ENCODE peak calls at places on chromosome 3, in seven cellular contexts. One of them, this sample, is unnamed.

GRCh38 chr3:39113291-39113690 is 5.8 kb downstream of the TTC21A start:
- DNase-seq in RWPE1: no peak
- DNase-seq in EL: no peak
- DNase-seq in stimulated activated CD8-positive, alpha-beta memory T cell treated with anti-CD3 and anti-CD28 coated beads, Interleukin-7, amount 100 ng/mL, for 1 hour: no peak
- DNase-seq in psoas muscle: no peak
- DNase-seq in GM20000: no peak
- DNase-seq in SJSA1: no peak
- DNase-seq in this sample: no peak

GRCh38 chr3:186596568-186597287 is 16.1 kb upstream of the AHSG start:
- DNase-seq in GM20000: no peak
- DNase-seq in SJSA1: no peak
- DNase-seq in EL: peak; percentile 6
- DNase-seq in RWPE1: no peak
- DNase-seq in psoas muscle: no peak
- DNase-seq in stimulated activated CD8-positive, alpha-beta memory T cell treated with anti-CD3 and anti-CD28 coated beads, Interleukin-7, amount 100 ng/mL, for 1 hour: no peak
- DNase-seq in this sample: no peak

GRCh38 chr3:73530030-73530411 is 94.7 kb downstream of the PDZRN3 start:
- DNase-seq in stimulated activated CD8-positive, alpha-beta memory T cell treated with anti-CD3 and anti-CD28 coated beads, Interleukin-7, amount 100 ng/mL, for 1 hour: no peak
- DNase-seq in EL: peak; percentile 83
- DNase-seq in SJSA1: no peak
- DNase-seq in GM20000: no peak
- DNase-seq in RWPE1: no peak
- DNase-seq in psoas muscle: no peak
- DNase-seq in this sample: no peak

GRCh38 chr3:48475188-48475587 is 28.7 kb downstream of the ATRIP start:
- DNase-seq in RWPE1: no peak
- DNase-seq in EL: no peak
- DNase-seq in stimulated activated CD8-positive, alpha-beta memory T cell treated with anti-CD3 and anti-CD28 coated beads, Interleukin-7, amount 100 ng/mL, for 1 hour: no peak
- DNase-seq in SJSA1: no peak
- DNase-seq in GM20000: no peak
- DNase-seq in psoas muscle: no peak
- DNase-seq in this sample: no peak

GRCh38 chr3:94413721-94414106 is 350.9 kb downstream of the NSUN3 start:
- DNase-seq in stimulated activated CD8-positive, alpha-beta memory T cell treated with anti-CD3 and anti-CD28 coated beads, Interleukin-7, amount 100 ng/mL, for 1 hour: no peak
- DNase-seq in psoas muscle: no peak
- DNase-seq in EL: peak; percentile 51
- DNase-seq in SJSA1: peak; percentile 46
- DNase-seq in RWPE1: peak; percentile 7
- DNase-seq in GM20000: no peak
- DNase-seq in this sample: no peak

GRCh38 chr3:123540285-123540684 is 44.6 kb downstream of the HACD2 start:
- DNase-seq in SJSA1: no peak
- DNase-seq in GM20000: no peak
- DNase-seq in psoas muscle: no peak
- DNase-seq in stimulated activated CD8-positive, alpha-beta memory T cell treated with anti-CD3 and anti-CD28 coated beads, Interleukin-7, amount 100 ng/mL, for 1 hour: no peak
- DNase-seq in EL: peak; percentile 20
- DNase-seq in RWPE1: no peak
- DNase-seq in this sample: no peak

GRCh38 chr3:31562525-31562924 is 29.8 kb downstream of the STT3B start:
- DNase-seq in SJSA1: no peak
- DNase-seq in psoas muscle: no peak
- DNase-seq in GM20000: no peak
- DNase-seq in RWPE1: no peak
- DNase-seq in EL: no peak
- DNase-seq in stimulated activated CD8-positive, alpha-beta memory T cell treated with anti-CD3 and anti-CD28 coated beads, Interleukin-7, amount 100 ng/mL, for 1 hour: no peak
- DNase-seq in this sample: no peak

GRCh38 chr3:63912768-63913588 is 795 bp upstream of the SCAANT1 start:
- DNase-seq in EL: peak; percentile 54
- DNase-seq in SJSA1: peak; percentile 43
- DNase-seq in psoas muscle: peak; percentile 47
- DNase-seq in GM20000: peak; percentile 47
- DNase-seq in RWPE1: peak; percentile 60
- DNase-seq in stimulated activated CD8-positive, alpha-beta memory T cell treated with anti-CD3 and anti-CD28 coated beads, Interleukin-7, amount 100 ng/mL, for 1 hour: no peak
- DNase-seq in this sample: peak; percentile 68

GRCh38 chr3:141797167-141797773 is 34.1 kb downstream of the GRK7 start:
- DNase-seq in EL: no peak
- DNase-seq in RWPE1: no peak
- DNase-seq in GM20000: peak; percentile 46
- DNase-seq in psoas muscle: peak; percentile 67
- DNase-seq in SJSA1: no peak
- DNase-seq in stimulated activated CD8-positive, alpha-beta memory T cell treated with anti-CD3 and anti-CD28 coated beads, Interleukin-7, amount 100 ng/mL, for 1 hour: no peak
- DNase-seq in this sample: no peak

GRCh38 chr3:49813497-49814174 is at the start of gene UBA7:
- DNase-seq in psoas muscle: peak; percentile 43
- DNase-seq in SJSA1: peak; percentile 56
- DNase-seq in stimulated activated CD8-positive, alpha-beta memory T cell treated with anti-CD3 and anti-CD28 coated beads, Interleukin-7, amount 100 ng/mL, for 1 hour: no peak
- DNase-seq in GM20000: peak; percentile 82
- DNase-seq in RWPE1: peak; percentile 34
- DNase-seq in EL: peak; percentile 80
- DNase-seq in this sample: no peak

GRCh38 chr3:107206141-107206540 is 171.1 kb upstream of the CCDC54 start:
- DNase-seq in GM20000: peak; percentile 29
- DNase-seq in EL: peak; percentile 72
- DNase-seq in psoas muscle: no peak
- DNase-seq in RWPE1: peak; percentile 49
- DNase-seq in stimulated activated CD8-positive, alpha-beta memory T cell treated with anti-CD3 and anti-CD28 coated beads, Interleukin-7, amount 100 ng/mL, for 1 hour: no peak
- DNase-seq in SJSA1: peak; percentile 43
- DNase-seq in this sample: peak; percentile 85

GRCh38 chr3:30232546-30232945 is 373.9 kb upstream of the TGFBR2 start:
- DNase-seq in EL: no peak
- DNase-seq in stimulated activated CD8-positive, alpha-beta memory T cell treated with anti-CD3 and anti-CD28 coated beads, Interleukin-7, amount 100 ng/mL, for 1 hour: no peak
- DNase-seq in SJSA1: no peak
- DNase-seq in GM20000: no peak
- DNase-seq in psoas muscle: no peak
- DNase-seq in RWPE1: no peak
- DNase-seq in this sample: no peak

GRCh38 chr3:126676919-126677705 is 22.2 kb upstream of the TXNRD3 start:
- DNase-seq in GM20000: no peak
- DNase-seq in EL: peak; percentile 42
- DNase-seq in RWPE1: no peak
- DNase-seq in SJSA1: no peak
- DNase-seq in stimulated activated CD8-positive, alpha-beta memory T cell treated with anti-CD3 and anti-CD28 coated beads, Interleukin-7, amount 100 ng/mL, for 1 hour: no peak
- DNase-seq in psoas muscle: no peak
- DNase-seq in this sample: no peak

GRCh38 chr3:23004971-23005370 is 198.2 kb upstream of the UBE2E2 start:
- DNase-seq in RWPE1: peak; percentile 61
- DNase-seq in EL: peak; percentile 81
- DNase-seq in stimulated activated CD8-positive, alpha-beta memory T cell treated with anti-CD3 and anti-CD28 coated beads, Interleukin-7, amount 100 ng/mL, for 1 hour: no peak
- DNase-seq in psoas muscle: no peak
- DNase-seq in GM20000: no peak
- DNase-seq in SJSA1: peak; percentile 78
- DNase-seq in this sample: no peak

GRCh38 chr3:113560845-113561623 is 28.7 kb downstream of the SIDT1 start:
- DNase-seq in stimulated activated CD8-positive, alpha-beta memory T cell treated with anti-CD3 and anti-CD28 coated beads, Interleukin-7, amount 100 ng/mL, for 1 hour: no peak
- DNase-seq in SJSA1: no peak
- DNase-seq in psoas muscle: no peak
- DNase-seq in RWPE1: no peak
- DNase-seq in GM20000: no peak
- DNase-seq in EL: no peak
- DNase-seq in this sample: no peak

GRCh38 chr3:40649346-40649745 is 124.6 kb downstream of the ZNF621 start:
- DNase-seq in stimulated activated CD8-positive, alpha-beta memory T cell treated with anti-CD3 and anti-CD28 coated beads, Interleukin-7, amount 100 ng/mL, for 1 hour: no peak
- DNase-seq in psoas muscle: no peak
- DNase-seq in SJSA1: no peak
- DNase-seq in RWPE1: no peak
- DNase-seq in GM20000: no peak
- DNase-seq in EL: no peak
- DNase-seq in this sample: no peak

GRCh38 chr3:134709563-134710312 is 58.9 kb upstream of the KY start:
- DNase-seq in stimulated activated CD8-positive, alpha-beta memory T cell treated with anti-CD3 and anti-CD28 coated beads, Interleukin-7, amount 100 ng/mL, for 1 hour: no peak
- DNase-seq in RWPE1: no peak
- DNase-seq in EL: no peak
- DNase-seq in SJSA1: no peak
- DNase-seq in psoas muscle: no peak
- DNase-seq in GM20000: no peak
- DNase-seq in this sample: no peak

GRCh38 chr3:84265768-84266167 is 693.0 kb upstream of the CADM2 start:
- DNase-seq in GM20000: no peak
- DNase-seq in EL: no peak
- DNase-seq in psoas muscle: no peak
- DNase-seq in SJSA1: no peak
- DNase-seq in stimulated activated CD8-positive, alpha-beta memory T cell treated with anti-CD3 and anti-CD28 coated beads, Interleukin-7, amount 100 ng/mL, for 1 hour: no peak
- DNase-seq in RWPE1: no peak
- DNase-seq in this sample: no peak

GRCh38 chr3:160677459-160677901 is 520 bp downstream of the ARL14 start:
- DNase-seq in SJSA1: no peak
- DNase-seq in psoas muscle: no peak
- DNase-seq in RWPE1: no peak
- DNase-seq in EL: no peak
- DNase-seq in stimulated activated CD8-positive, alpha-beta memory T cell treated with anti-CD3 and anti-CD28 coated beads, Interleukin-7, amount 100 ng/mL, for 1 hour: no peak
- DNase-seq in GM20000: no peak
- DNase-seq in this sample: no peak

GRCh38 chr3:2098398-2099027 is at the start of gene CNTN4:
- DNase-seq in EL: no peak
- DNase-seq in RWPE1: peak; percentile 8
- DNase-seq in GM20000: peak; percentile 47
- DNase-seq in psoas muscle: peak; percentile 59
- DNase-seq in stimulated activated CD8-positive, alpha-beta memory T cell treated with anti-CD3 and anti-CD28 coated beads, Interleukin-7, amount 100 ng/mL, for 1 hour: no peak
- DNase-seq in SJSA1: no peak
- DNase-seq in this sample: no peak

GRCh38 chr3:72746412-72747411 is 101.5 kb downstream of the SHQ1 start:
- DNase-seq in stimulated activated CD8-positive, alpha-beta memory T cell treated with anti-CD3 and anti-CD28 coated beads, Interleukin-7, amount 100 ng/mL, for 1 hour: no peak
- DNase-seq in RWPE1: no peak
- DNase-seq in psoas muscle: no peak
- DNase-seq in GM20000: no peak
- DNase-seq in SJSA1: peak; percentile 21
- DNase-seq in EL: peak; percentile 16
- DNase-seq in this sample: no peak

GRCh38 chr3:129001817-129002572 is 891 bp downstream of the EFCC1 start:
- DNase-seq in GM20000: peak; percentile 35
- DNase-seq in EL: peak; percentile 33
- DNase-seq in RWPE1: no peak
- DNase-seq in SJSA1: no peak
- DNase-seq in stimulated activated CD8-positive, alpha-beta memory T cell treated with anti-CD3 and anti-CD28 coated beads, Interleukin-7, amount 100 ng/mL, for 1 hour: no peak
- DNase-seq in psoas muscle: no peak
- DNase-seq in this sample: no peak

GRCh38 chr3:45320986-45321385 is 67.4 kb upstream of the LARS2 start:
- DNase-seq in EL: no peak
- DNase-seq in psoas muscle: no peak
- DNase-seq in SJSA1: no peak
- DNase-seq in RWPE1: no peak
- DNase-seq in stimulated activated CD8-positive, alpha-beta memory T cell treated with anti-CD3 and anti-CD28 coated beads, Interleukin-7, amount 100 ng/mL, for 1 hour: no peak
- DNase-seq in GM20000: no peak
- DNase-seq in this sample: no peak

GRCh38 chr3:73324203-73325155 is 263.0 kb downstream of the EBLN2 start:
- DNase-seq in psoas muscle: no peak
- DNase-seq in SJSA1: no peak
- DNase-seq in stimulated activated CD8-positive, alpha-beta memory T cell treated with anti-CD3 and anti-CD28 coated beads, Interleukin-7, amount 100 ng/mL, for 1 hour: no peak
- DNase-seq in GM20000: no peak
- DNase-seq in EL: no peak
- DNase-seq in RWPE1: no peak
- DNase-seq in this sample: no peak

GRCh38 chr3:139756529-139757103 is 78.8 kb upstream of the NMNAT3 start:
- DNase-seq in SJSA1: no peak
- DNase-seq in psoas muscle: no peak
- DNase-seq in RWPE1: no peak
- DNase-seq in EL: no peak
- DNase-seq in stimulated activated CD8-positive, alpha-beta memory T cell treated with anti-CD3 and anti-CD28 coated beads, Interleukin-7, amount 100 ng/mL, for 1 hour: no peak
- DNase-seq in GM20000: no peak
- DNase-seq in this sample: no peak

GRCh38 chr3:94036909-94037507 is 8.6 kb upstream of the STX19 start:
- DNase-seq in SJSA1: peak; percentile 7
- DNase-seq in stimulated activated CD8-positive, alpha-beta memory T cell treated with anti-CD3 and anti-CD28 coated beads, Interleukin-7, amount 100 ng/mL, for 1 hour: no peak
- DNase-seq in RWPE1: peak; percentile 30
- DNase-seq in psoas muscle: no peak
- DNase-seq in GM20000: no peak
- DNase-seq in EL: peak; percentile 63
- DNase-seq in this sample: peak; percentile 61

GRCh38 chr3:13673207-13673606 is 124.3 kb downstream of the FBLN2 start:
- DNase-seq in stimulated activated CD8-positive, alpha-beta memory T cell treated with anti-CD3 and anti-CD28 coated beads, Interleukin-7, amount 100 ng/mL, for 1 hour: no peak
- DNase-seq in GM20000: no peak
- DNase-seq in EL: no peak
- DNase-seq in SJSA1: no peak
- DNase-seq in psoas muscle: no peak
- DNase-seq in RWPE1: no peak
- DNase-seq in this sample: peak; percentile 46

This sample was measured in Karpas-422.